ENCODE peak calls at places on chromosomes 7 and 10, in six cellular contexts. I is HepG2, Y is GM12891, C is GM12878, U is H1, J is K562. R is an unnamed sample.

GRCh38 chr7:7808156-7808555 is 89.7 kb upstream of the RPA3 start:
- DNase-seq in I (no peak), Y (no peak), C (no peak), U (no peak), J (peak), R (no peak)

GRCh38 chr10:123666318-123667291 is at the start of gene GPR26:
- DNase-seq in I (no peak), Y (no peak), C (no peak), U (no peak), J (no peak), R (no peak)

GRCh38 chr10:24616536-24616935 is 107.2 kb downstream of the ARHGAP21 start:
- DNase-seq in I (no peak), Y (no peak), C (no peak), U (no peak), J (no peak), R (no peak)

GRCh38 chr7:122305475-122306319 is 1.1 kb upstream of the FEZF1 start:
- DNase-seq in I (no peak), Y (no peak), C (no peak), U (no peak), J (no peak), R (no peak)

GRCh38 chr7:151790826-151791379 is 86.0 kb downstream of the PRKAG2 start:
- DNase-seq in I (no peak), Y (no peak), C (no peak), U (no peak), J (no peak), R (no peak)

GRCh38 chr10:4567637-4568036 is 258.4 kb upstream of the AKR1E2 start:
- DNase-seq in I (no peak), Y (no peak), C (no peak), U (no peak), J (no peak), R (no peak)

GRCh38 chr7:23474098-23474828 is 4.0 kb upstream of the IGF2BP3 start:
- DNase-seq in I (peak), Y (peak), C (peak), U (peak), J (peak), R (peak)

GRCh38 chr7:33446551-33446950 is 317.2 kb downstream of the BBS9 start:
- DNase-seq in I (no peak), Y (no peak), C (no peak), U (no peak), J (no peak), R (no peak)

GRCh38 chr10:31317652-31318381 is 1.2 kb upstream of the ZEB1 start:
- DNase-seq in I (no peak), Y (no peak), C (no peak), U (no peak), J (no peak), R (no peak)
- TF ChIP-seq POLR2A in I (no peak), Y (no peak), C (no peak), U (no peak), J (no peak), R (no peak)

DNA sequence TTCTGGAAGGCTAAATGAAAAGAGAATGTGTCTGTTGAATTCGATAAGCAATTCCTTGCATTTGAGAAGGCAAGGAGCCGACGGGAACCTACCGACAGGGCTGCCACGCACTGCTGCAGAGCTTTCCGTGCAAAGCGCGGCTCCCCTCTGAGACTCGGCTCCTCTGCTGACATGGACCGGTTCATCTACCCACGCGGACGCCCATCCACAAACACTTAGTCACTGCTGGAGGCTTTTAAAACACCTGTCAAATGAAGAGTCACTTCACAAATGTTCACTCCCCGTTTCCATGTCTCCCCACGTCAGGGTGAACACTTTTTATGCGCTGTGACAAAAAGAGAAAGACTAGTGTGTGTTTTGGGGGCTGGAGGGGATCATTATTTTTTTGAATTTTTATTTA is 32.0 kb downstream of the AMZ1 start:
- DNase-seq in I (no peak), Y (no peak), C (no peak), U (no peak), J (no peak), R (no peak)
- TF ChIP-seq POLR2AphosphoS5 in I (no peak), Y (no peak), C (no peak), U (no peak), J (no peak), R (no peak)

GRCh38 chr10:29618341-29619171 is 16.2 kb downstream of the SVIL start:
- DNase-seq in I (peak), Y (no peak), C (no peak), U (no peak), J (no peak), R (no peak)

GRCh38 chr10:29621161-29621560 is 13.6 kb downstream of the SVIL start:
- DNase-seq in I (peak), Y (no peak), C (no peak), U (no peak), J (no peak), R (no peak)

GRCh38 chr10:29620112-29620690 is 14.6 kb downstream of the SVIL start:
- DNase-seq in I (no peak), Y (no peak), C (no peak), U (no peak), J (no peak), R (no peak)

GRCh38 chr10:29617880-29618340 is 16.9 kb downstream of the SVIL start:
- DNase-seq in I (no peak), Y (no peak), C (no peak), U (no peak), J (no peak), R (no peak)

DNA sequence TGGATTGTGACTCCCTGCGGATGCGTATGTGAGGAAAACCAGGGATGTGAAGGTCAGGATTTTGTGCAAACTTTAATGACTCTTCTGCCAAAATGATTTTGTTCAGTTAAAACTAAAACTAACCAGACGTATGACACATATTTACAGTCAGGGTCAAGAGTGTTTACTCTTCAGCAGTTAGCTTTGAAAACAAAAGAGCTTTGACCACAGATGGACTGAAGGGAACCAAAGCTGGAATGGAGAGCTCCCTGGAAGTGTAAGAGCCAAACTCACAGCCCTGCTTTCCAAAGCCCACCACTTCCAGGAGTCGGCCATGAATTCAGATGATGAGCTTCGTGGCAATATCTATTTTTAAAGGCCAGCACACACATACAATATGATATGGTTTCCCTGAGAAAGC is 15.5 kb downstream of the SVIL start:
- DNase-seq in I (peak), Y (no peak), C (no peak), U (no peak), J (no peak), R (no peak)
- TF ChIP-seq TAF1 in I (no peak), Y (no peak), C (no peak), U (no peak), J (no peak), R (no peak)

GRCh38 chr7:156473476-156474240 is 166.9 kb upstream of the RNF32 start:
- DNase-seq in I (peak), Y (peak), C (no peak), U (no peak), J (peak), R (no peak)

GRCh38 chr7:156475179-156475578 is 165.4 kb upstream of the RNF32 start:
- DNase-seq in I (no peak), Y (no peak), C (peak), U (no peak), J (no peak), R (no peak)

GRCh38 chr7:156475666-156476065 is 164.9 kb upstream of the RNF32 start:
- DNase-seq in I (no peak), Y (no peak), C (no peak), U (no peak), J (peak), R (no peak)

GRCh38 chr7:156472267-156472666 is 168.3 kb upstream of the RNF32 start:
- DNase-seq in I (no peak), Y (no peak), C (no peak), U (no peak), J (no peak), R (no peak)

DNA sequence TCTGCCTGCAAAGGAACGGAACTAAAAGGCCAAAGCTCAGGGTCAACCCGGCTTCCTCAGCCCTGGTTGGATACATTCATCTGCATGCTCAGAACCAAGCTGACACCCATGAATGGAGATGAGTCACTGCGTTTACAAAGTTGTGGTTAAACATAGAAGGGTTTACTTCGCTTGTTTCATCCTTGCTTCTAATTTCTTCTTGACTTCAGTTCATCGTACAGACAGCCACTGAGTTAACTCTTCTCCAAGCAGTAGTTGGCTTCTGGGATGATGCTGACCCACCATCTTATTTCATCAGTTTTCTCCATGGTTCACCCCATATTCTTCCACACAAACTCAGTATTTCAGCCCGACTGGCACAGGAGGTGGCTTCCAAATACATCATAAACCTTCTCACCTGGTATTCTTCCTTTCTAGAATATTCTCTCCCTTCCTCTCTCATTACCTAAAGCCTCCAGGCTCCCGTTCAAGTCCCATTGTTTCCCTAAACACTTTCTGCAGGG is 166.3 kb upstream of the RNF32 start:
- DNase-seq in I (peak), Y (no peak), C (peak), U (no peak), J (no peak), R (no peak)
- TF ChIP-seq POLR2A in I (no peak), Y (no peak), C (no peak), U (no peak), J (no peak), R (no peak)

GRCh38 chr10:115902596-115902995 is 370.4 kb downstream of the GFRA1 start:
- DNase-seq in I (no peak), Y (no peak), C (no peak), U (no peak), J (no peak), R (no peak)
- TF ChIP-seq POLR2AphosphoS5 in I (no peak), Y (no peak), C (no peak), U (no peak), J (no peak), R (no peak)